ENCODE peak calls at places on chromosomes 4 and X, in seven cellular contexts. V is aorta, W is heart right ventricle, O is vagina, R is tibial artery, J is fibroblast of lung, N is testis. K is an unnamed sample. For H3K27me3 and H3K4me1, the result is how much of the 10 kb centered on the place peaks cover.

GRCh38 chr4:8507251-8507570 is 66.6 kb downstream of the TRMT44 start:
- DNase-seq in W (no peak), O (no peak), R (no peak), V (no peak), J (no peak), N (no peak), K (no peak)

GRCh38 chrX:20527458-20528099 is 260.9 kb upstream of the RPS6KA3 start:
- DNase-seq in R (no peak), V (no peak), W (no peak), J (peak), O (no peak), N (no peak), K (no peak)

GRCh38 chr4:76250962-76251361 is 559 bp upstream of the FAM47E start:
- DNase-seq in J (peak), N (no peak), O (no peak), V (no peak), W (no peak), R (no peak), K (no peak)

GRCh38 chr4:104489731-104490095 is 5.0 kb downstream of the CXXC4 start:
- DNase-seq in J (no peak), O (no peak), W (no peak), V (no peak), R (no peak), N (no peak), K (no peak)

GRCh38 chr4:26179316-26179760 is 141.5 kb upstream of the RBPJ start:
- DNase-seq in V (no peak), O (no peak), W (no peak), N (no peak), R (no peak), J (no peak), K (no peak)

GRCh38 chr4:56840559-56840958 is 19.1 kb upstream of the SPINK2 start:
- DNase-seq in J (no peak), O (no peak), N (no peak), R (no peak), W (no peak), V (no peak), K (no peak)

GRCh38 chr4:188620608-188621007 is 481.4 kb downstream of the TRIML1 start:
- DNase-seq in R (no peak), W (no peak), O (no peak), V (no peak), N (no peak), J (no peak), K (no peak)

GRCh38 chr4:155757745-155758265 is 1.0 kb upstream of the GUCY1B1 start:
- DNase-seq in R (no peak), J (no peak), N (no peak), O (no peak), V (no peak), W (no peak), K (no peak)

GRCh38 chr4:81631958-81632439 is 160.3 kb upstream of the RASGEF1B start:
- DNase-seq in J (peak), W (no peak), N (no peak), V (no peak), O (no peak), R (no peak), K (no peak)

GRCh38 chr4:69518543-69519198 is 23.0 kb upstream of the UGT2B4 start:
- DNase-seq in J (peak), N (no peak), R (no peak), O (no peak), V (no peak), W (no peak), K (no peak)

GRCh38 chrX:13194291-13195103 is 125.4 kb downstream of the ATXN3L start:
- DNase-seq in W (no peak), N (no peak), R (no peak), J (peak), V (no peak), O (no peak), K (no peak)

GRCh38 chrX:48890934-48891401 is 6.6 kb downstream of the TIMM17B start:
- DNase-seq in R (no peak), N (no peak), W (no peak), J (no peak), O (no peak), V (no peak), K (no peak)

GRCh38 chrX:67544871-67545771 is 1.3 kb downstream of the AR start:
- DNase-seq in O (no peak), J (peak), R (peak), N (peak), W (peak), V (peak), K (no peak)

GRCh38 chr4:86564795-86565194 is 29.3 kb upstream of the PTPN13 start:
- DNase-seq in N (no peak), O (no peak), R (no peak), J (no peak), V (no peak), W (no peak), K (no peak)

DNA sequence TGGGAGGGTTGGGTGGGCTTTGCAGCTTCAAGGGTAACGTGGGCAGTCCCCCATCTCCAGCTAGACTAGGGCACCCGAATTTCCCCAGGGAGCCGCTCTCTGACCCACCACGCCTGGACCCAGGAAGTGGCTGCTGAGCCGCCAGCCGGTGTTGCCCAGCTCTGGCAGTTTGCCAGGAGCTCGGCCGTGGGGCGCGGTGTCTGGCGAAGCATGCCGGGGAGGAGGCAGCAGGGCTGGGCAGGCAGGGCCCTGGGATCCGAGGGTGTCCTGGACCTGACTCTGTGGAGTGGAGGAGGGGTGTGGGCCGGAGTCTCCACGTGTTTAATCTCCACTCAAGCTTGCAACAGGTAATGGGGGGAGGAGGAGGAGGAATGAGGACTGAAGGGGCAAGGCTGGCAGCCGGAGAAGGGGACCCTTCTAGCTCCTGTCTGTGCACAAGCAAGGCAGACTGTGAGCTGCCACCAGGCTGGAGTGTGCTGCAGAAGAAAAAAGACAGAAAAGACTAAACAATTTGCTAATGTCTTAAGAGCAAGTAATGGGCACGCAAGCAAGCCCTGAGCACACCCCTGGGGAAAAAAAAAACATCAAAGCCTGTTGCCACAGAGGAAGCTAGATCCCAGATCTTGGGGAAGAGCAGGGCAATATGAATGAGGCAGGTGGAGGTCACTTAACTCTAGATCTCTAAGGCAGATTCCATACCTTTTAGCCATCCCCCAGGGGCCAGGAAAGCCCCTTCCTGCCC is 2.4 kb downstream of the LONRF3 start:
- DNase-seq in N (peak), W (peak), O (no peak), V (peak), J (no peak), R (peak), K (peak)
- H3K27me3 ChIP-seq in N (under half), W (under half), O (under half), V (under half), J (under half), R (under half), K (under half)

GRCh38 chr4:185204238-185204910 is 574 bp upstream of the CFAP97 start:
- DNase-seq in O (no peak), V (no peak), R (no peak), J (peak), W (no peak), N (no peak), K (no peak)

GRCh38 chr4:185205697-185206342 is 2.0 kb upstream of the CFAP97 start:
- DNase-seq in N (no peak), W (no peak), R (no peak), O (no peak), J (no peak), V (no peak), K (no peak)

GRCh38 chr4:185201983-185202962 is 1.5 kb downstream of the CFAP97 start:
- DNase-seq in J (peak), W (no peak), V (no peak), O (no peak), R (no peak), N (no peak), K (peak)

GRCh38 chr4:185202984-185203379 is 818 bp downstream of the CFAP97 start:
- DNase-seq in R (no peak), J (no peak), V (no peak), O (no peak), N (no peak), W (no peak), K (no peak)

GRCh38 chr4:185203380-185204237 is at the start of gene CFAP97:
- DNase-seq in W (peak), R (peak), N (peak), O (no peak), J (peak), V (peak), K (peak)
- H3K4me1 ChIP-seq in W (under half), R (under half), N (under half), O (under half), J (under half), V (under half), K (under half)

DNA sequence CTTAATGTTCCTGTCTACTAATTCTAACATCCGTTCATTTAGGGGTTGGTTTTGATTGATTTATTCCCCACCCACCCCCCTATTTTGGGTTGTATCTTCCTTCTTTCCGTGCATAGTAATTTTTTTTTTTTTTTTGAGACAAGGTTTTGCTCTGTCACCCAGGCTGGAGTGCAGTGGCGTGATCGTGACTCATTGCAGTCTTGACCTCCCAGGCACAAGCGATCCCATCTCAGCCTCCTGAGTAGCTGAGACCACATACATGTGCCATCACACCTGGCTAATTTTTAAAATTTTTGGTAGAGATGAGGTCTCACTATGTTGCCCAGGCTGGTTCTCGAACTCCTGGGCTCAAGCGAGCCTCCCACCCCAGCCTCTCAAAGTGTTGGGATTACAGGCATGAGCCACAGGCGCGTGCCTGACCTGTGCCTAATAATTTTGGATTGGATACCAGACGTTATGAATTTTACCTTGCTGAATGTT is 79.9 kb downstream of the ZFX start:
- DNase-seq in O (no peak), R (no peak), N (no peak), J (no peak), W (no peak), V (no peak), K (no peak)
- H3K4me3 ChIP-seq in O (no peak), R (no peak), N (no peak), J (no peak), W (no peak), V (no peak), K (no peak)

GRCh38 chrX:129641941-129642340 is 12.8 kb downstream of the APLN start:
- DNase-seq in N (no peak), O (no peak), W (peak), V (no peak), J (peak), R (no peak), K (no peak)
- H3K27me3 ChIP-seq in N (under half), O (under half), W (under half), V (under half), J (under half), R (under half), K (under half)

GRCh38 chr4:94490437-94490836 is 38.7 kb downstream of the PDLIM5 start:
- DNase-seq in W (no peak), R (no peak), J (no peak), O (no peak), V (no peak), N (no peak), K (no peak)
- H3K4me1 ChIP-seq in W (half or more), R (under half), J (under half), O (under half), V (under half), N (under half), K (under half)

GRCh38 chrX:103066606-103067005 is 2.6 kb upstream of the BEX1 start:
- DNase-seq in V (no peak), R (no peak), N (no peak), O (no peak), J (peak), W (no peak), K (no peak)

GRCh38 chrX:103063191-103063845 is 653 bp downstream of the BEX1 start:
- DNase-seq in J (peak), N (peak), R (no peak), V (no peak), W (no peak), O (no peak), K (no peak)

GRCh38 chrX:103061486-103061885 is 2.5 kb downstream of the BEX1 start:
- DNase-seq in W (no peak), N (no peak), J (no peak), R (no peak), V (no peak), O (no peak), K (no peak)

GRCh38 chrX:103063918-103064434 is at the start of gene BEX1:
- DNase-seq in O (no peak), W (no peak), V (no peak), R (no peak), J (peak), N (peak), K (peak)
- H3K4me3 ChIP-seq in O (peak), W (no peak), V (no peak), R (peak), J (no peak), N (peak), K (peak)

GRCh38 chrX:133419911-133420310 is 4.6 kb upstream of the GPC4 start:
- DNase-seq in V (no peak), R (no peak), J (no peak), W (no peak), O (no peak), N (no peak), K (no peak)
- H3K27me3 ChIP-seq in V (under half), R (under half), J (under half), W (under half), O (under half), N (under half), K (under half)

DNA sequence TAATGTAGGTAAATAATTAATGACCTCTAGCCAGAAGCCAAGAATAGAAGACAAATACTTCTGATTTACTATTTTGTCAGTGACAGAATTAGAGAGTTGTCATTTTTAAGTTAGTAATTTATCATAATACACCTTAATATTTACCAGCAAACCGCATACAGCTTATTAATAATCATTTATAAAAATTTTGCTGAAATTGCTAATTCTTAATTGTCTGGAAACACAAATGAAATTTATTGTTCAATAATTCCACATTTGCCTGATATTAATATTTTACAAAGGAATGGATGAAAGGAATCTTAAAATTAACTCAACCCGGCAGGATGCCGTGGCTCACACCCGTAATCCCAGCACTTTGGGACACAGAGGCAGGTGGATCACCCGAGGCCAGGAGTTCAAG is 44.7 kb downstream of the PROM1 start:
- DNase-seq in V (no peak), J (no peak), O (no peak), N (no peak), W (no peak), R (no peak), K (no peak)
- H3K4me1 ChIP-seq in V (under half), J (under half), O (under half), N (under half), W (under half), R (under half), K (under half)